ENCODE peak calls at places on chromosomes 5 and 9, in ten cellular contexts. L is fibroblast of pulmonary artery, M is choroid plexus epithelial cell, T is ovary, C is PC-9, Q is body of pancreas, A is A549, K is astrocyte of the spinal cord, J is cardiac fibroblast, N is AG04450. E is an unnamed sample.

GRCh38 chr9:94882953-94883641 is 156.6 kb downstream of the AOPEP start:
- DNase-seq in L (no peak), M (no peak), T (no peak), C (no peak), Q (peak), A (no peak), K (no peak), J (no peak), N (no peak), E (no peak)

GRCh38 chr9:134660407-134660806 is 18.8 kb downstream of the COL5A1 start:
- DNase-seq in L (peak), M (peak), T (peak), C (no peak), Q (no peak), A (no peak), K (no peak), J (peak), N (no peak), E (peak)

GRCh38 chr5:132310141-132310834 is 16.1 kb downstream of the SLC22A4 start:
- DNase-seq in L (no peak), M (no peak), T (no peak), C (no peak), Q (no peak), A (no peak), K (no peak), J (no peak), N (no peak), E (no peak)

GRCh38 chr5:133116601-133117000 is 64.8 kb downstream of the HSPA4 start:
- DNase-seq in L (no peak), M (no peak), T (no peak), C (no peak), Q (no peak), A (no peak), K (no peak), J (no peak), N (no peak), E (no peak)

GRCh38 chr9:35002623-35003022 is 13.1 kb downstream of the DNAJB5 start:
- DNase-seq in L (no peak), M (no peak), T (no peak), C (no peak), Q (no peak), A (no peak), K (no peak), J (no peak), N (no peak), E (no peak)

GRCh38 chr5:40223884-40224402 is 455.8 kb upstream of the PTGER4 start:
- DNase-seq in L (peak), M (peak), T (no peak), C (no peak), Q (no peak), A (no peak), K (peak), J (peak), N (peak), E (peak)

GRCh38 chr9:79742145-79742820 is 170.5 kb downstream of the TLE4 start:
- DNase-seq in L (no peak), M (peak), T (no peak), C (no peak), Q (no peak), A (no peak), K (peak), J (no peak), N (no peak), E (no peak)

GRCh38 chr5:132364319-132364718 is 5.2 kb upstream of the SLC22A5 start:
- DNase-seq in L (peak), M (peak), T (peak), C (peak), Q (no peak), A (peak), K (peak), J (peak), N (no peak), E (peak)

GRCh38 chr5:170312666-170313065 is 15.1 kb upstream of the LCP2 start:
- DNase-seq in L (peak), M (peak), T (no peak), C (no peak), Q (no peak), A (no peak), K (peak), J (peak), N (no peak), E (peak)

GRCh38 chr9:98191615-98192502 is 578 bp downstream of the CORO2A start:
- DNase-seq in L (no peak), M (no peak), T (no peak), C (no peak), Q (peak), A (no peak), K (no peak), J (no peak), N (no peak), E (no peak)

GRCh38 chr9:75455444-75455921 is 367.2 kb downstream of the OSTF1 start:
- DNase-seq in L (peak), M (peak), T (no peak), C (peak), Q (no peak), A (no peak), K (peak), J (peak), N (no peak), E (peak)

GRCh38 chr5:50672663-50673062 is 6.2 kb downstream of the PARP8 start:
- DNase-seq in L (no peak), M (no peak), T (no peak), C (no peak), Q (no peak), A (no peak), K (no peak), J (no peak), N (no peak), E (no peak)

GRCh38 chr5:50675385-50675784 is 8.9 kb downstream of the PARP8 start:
- DNase-seq in L (no peak), M (no peak), T (no peak), C (no peak), Q (no peak), A (no peak), K (no peak), J (no peak), N (no peak), E (no peak)
- H3K4me3 ChIP-seq in L (no peak), M (no peak), T (no peak), C (no peak), Q (no peak), A (no peak), K (no peak), J (no peak), N (no peak), E (no peak)

DNA sequence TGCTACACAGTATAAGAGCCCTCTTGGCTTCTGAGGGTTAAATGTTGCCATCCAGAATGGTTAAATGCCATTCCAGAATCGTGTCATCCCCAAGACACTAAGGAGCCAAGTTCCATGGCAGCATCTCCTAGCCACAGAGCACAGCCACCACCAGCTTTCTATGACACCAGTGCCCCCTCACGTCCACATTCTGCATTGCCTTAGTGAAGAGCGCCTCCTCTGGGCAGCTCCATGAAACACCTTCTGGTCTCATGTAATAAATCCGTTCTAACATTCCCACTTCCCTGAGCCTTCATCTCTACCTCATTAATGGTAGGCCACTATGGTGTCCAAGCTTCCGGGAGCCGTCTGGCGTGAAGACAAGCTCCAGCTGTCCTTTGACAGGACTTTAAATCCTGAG is 12.4 kb downstream of the CBY3 start:
- DNase-seq in L (peak), M (peak), T (no peak), C (no peak), Q (peak), A (peak), K (peak), J (peak), N (no peak), E (peak)
- TF ChIP-seq CTCF in L (peak), M (peak), T (no peak), C (peak), Q (peak), A (peak), K (peak), J (peak), N (peak), E (peak)

GRCh38 chr5:15538516-15538915 is 38.5 kb downstream of the FBXL7 start:
- DNase-seq in L (no peak), M (no peak), T (no peak), C (no peak), Q (no peak), A (no peak), K (no peak), J (no peak), N (no peak), E (no peak)
- H3K4me3 ChIP-seq in L (no peak), M (no peak), T (no peak), C (no peak), Q (no peak), A (no peak), K (no peak), J (no peak), N (no peak), E (no peak)

GRCh38 chr9:23088932-23089364 is 642.3 kb downstream of the DMRTA1 start:
- DNase-seq in L (no peak), M (no peak), T (no peak), C (no peak), Q (no peak), A (no peak), K (no peak), J (no peak), N (no peak), E (no peak)
- TF ChIP-seq CTCF in L (no peak), M (no peak), T (no peak), C (no peak), Q (no peak), A (no peak), K (no peak), J (no peak), N (peak), E (peak)

GRCh38 chr5:88785396-88786216 is 97.4 kb downstream of the MEF2C start:
- DNase-seq in L (peak), M (peak), T (peak), C (peak), Q (peak), A (peak), K (peak), J (peak), N (peak), E (peak)

GRCh38 chr5:88780731-88781130 is 102.3 kb downstream of the MEF2C start:
- DNase-seq in L (no peak), M (no peak), T (no peak), C (no peak), Q (no peak), A (no peak), K (no peak), J (no peak), N (no peak), E (no peak)

GRCh38 chr5:88787856-88788255 is 95.1 kb downstream of the MEF2C start:
- DNase-seq in L (peak), M (no peak), T (no peak), C (no peak), Q (no peak), A (no peak), K (peak), J (peak), N (no peak), E (peak)

GRCh38 chr5:88786789-88787188 is 96.2 kb downstream of the MEF2C start:
- DNase-seq in L (no peak), M (no peak), T (no peak), C (no peak), Q (no peak), A (no peak), K (no peak), J (no peak), N (no peak), E (no peak)

GRCh38 chr5:88786217-88786560 is 96.8 kb downstream of the MEF2C start:
- DNase-seq in L (peak), M (peak), T (no peak), C (peak), Q (no peak), A (no peak), K (no peak), J (peak), N (no peak), E (peak)
- H3K4me3 ChIP-seq in L (peak), M (peak), T (no peak), C (peak), Q (no peak), A (no peak), K (no peak), J (no peak), N (peak), E (no peak)

GRCh38 chr5:10157085-10157669 is 92.5 kb downstream of the ATPSCKMT start:
- DNase-seq in L (no peak), M (no peak), T (no peak), C (no peak), Q (no peak), A (no peak), K (no peak), J (no peak), N (no peak), E (no peak)

GRCh38 chr5:10161778-10162177 is 87.9 kb downstream of the ATPSCKMT start:
- DNase-seq in L (no peak), M (no peak), T (no peak), C (no peak), Q (no peak), A (no peak), K (no peak), J (no peak), N (no peak), E (no peak)

GRCh38 chr5:10153394-10153793 is 96.3 kb downstream of the ATPSCKMT start:
- DNase-seq in L (no peak), M (no peak), T (no peak), C (no peak), Q (no peak), A (no peak), K (no peak), J (no peak), N (no peak), E (no peak)

GRCh38 chr5:10162468-10162867 is 87.2 kb downstream of the ATPSCKMT start:
- DNase-seq in L (no peak), M (no peak), T (no peak), C (no peak), Q (no peak), A (no peak), K (no peak), J (no peak), N (no peak), E (no peak)

DNA sequence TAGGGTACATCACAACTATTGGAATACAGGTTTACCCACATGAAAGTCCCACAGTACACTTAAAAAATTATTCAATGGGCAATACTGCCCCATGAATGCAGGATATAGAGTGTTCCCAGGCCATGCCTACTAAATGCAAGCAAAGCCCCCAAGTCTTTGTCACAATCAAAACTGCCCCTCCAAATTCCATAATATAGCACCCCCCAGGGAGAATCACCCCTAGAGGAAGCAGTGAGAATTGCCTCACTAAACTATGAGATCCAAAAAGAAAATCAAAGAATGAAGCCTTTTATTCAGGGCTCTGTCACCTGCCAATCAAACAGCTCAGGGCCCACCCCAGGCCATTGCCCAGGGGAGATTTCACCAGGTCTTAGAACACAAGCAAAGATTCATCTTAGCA is 90.8 kb downstream of the ATPSCKMT start:
- DNase-seq in L (no peak), M (no peak), T (no peak), C (no peak), Q (no peak), A (no peak), K (no peak), J (no peak), N (no peak), E (no peak)
- TF ChIP-seq CTCF in L (no peak), M (peak), T (no peak), C (peak), Q (no peak), A (no peak), K (no peak), J (peak), N (no peak), E (peak)

GRCh38 chr5:72231989-72232703 is 87.9 kb downstream of the MRPS27 start:
- DNase-seq in L (no peak), M (peak), T (no peak), C (peak), Q (no peak), A (no peak), K (peak), J (no peak), N (no peak), E (no peak)
- H3K4me3 ChIP-seq in L (no peak), M (no peak), T (no peak), C (no peak), Q (no peak), A (no peak), K (no peak), J (no peak), N (no peak), E (no peak)

E was measured in brain microvascular endothelial cell.